ENCODE peak calls at places on chromosomes 5 and 9, in six cellular contexts. Z, N, I, O, E and P are unnamed samples.

GRCh38 chr9:98929096-98929495 is 14.6 kb upstream of the COL15A1 start:
- DNase-seq in Z (no peak), N (no peak), O (no peak), E (no peak), I (no peak), P (no peak)

GRCh38 chr9:126293522-126293889 is 33.1 kb upstream of the MVB12B start:
- DNase-seq in E (no peak), N (no peak), O (no peak), Z (no peak), I (no peak), P (no peak)

GRCh38 chr5:9174446-9174845 is 371.4 kb downstream of the SEMA5A start:
- DNase-seq in I (no peak), Z (no peak), O (no peak), E (no peak), N (no peak), P (no peak)

GRCh38 chr5:88602584-88602983 is 280.4 kb downstream of the MEF2C start:
- DNase-seq in O (no peak), N (no peak), Z (no peak), I (no peak), E (no peak), P (no peak)

GRCh38 chr9:96317335-96317980 is 15.5 kb upstream of the HSD17B3 start:
- DNase-seq in Z (peak), N (no peak), I (no peak), E (peak), O (peak), P (no peak)

GRCh38 chr9:34087370-34087769 is 38.7 kb upstream of the UBAP2 start:
- DNase-seq in O (no peak), E (no peak), I (no peak), Z (no peak), N (no peak), P (no peak)

GRCh38 chr5:178327446-178327845 is 94.8 kb upstream of the PHYKPL start:
- DNase-seq in N (no peak), I (no peak), O (no peak), E (no peak), Z (no peak), P (no peak)

GRCh38 chr9:84966876-84967830 is 297.6 kb downstream of the NTRK2 start:
- DNase-seq in E (no peak), O (no peak), I (no peak), Z (no peak), N (no peak), P (no peak)

GRCh38 chr5:150568663-150569062 is 60.7 kb downstream of the NDST1 start:
- DNase-seq in N (no peak), I (no peak), Z (no peak), E (no peak), O (peak), P (no peak)

GRCh38 chr9:136944519-136945332 is at the start of the genes C8G and FBXW5:
- DNase-seq in O (peak), N (peak), I (peak), E (peak), Z (peak), P (peak)
- TF ChIP-seq POLR2A in O (peak), N (peak), I (no peak), E (no peak), Z (peak), P (peak)

GRCh38 chr5:123813251-123813650 is 301.3 kb downstream of the CSNK1G3 start:
- DNase-seq in O (no peak), Z (no peak), N (no peak), E (no peak), I (no peak), P (no peak)
- TF ChIP-seq POLR2A in O (no peak), Z (no peak), N (no peak), E (no peak), I (no peak), P (no peak)

GRCh38 chr9:35812025-35812602 is at the start of gene SPAG8:
- DNase-seq in Z (peak), E (peak), O (peak), N (peak), I (peak), P (peak)
- TF ChIP-seq POLR2A in Z (peak), E (no peak), O (peak), N (peak), I (no peak), P (no peak)

GRCh38 chr5:107542428-107542827 is 128.3 kb downstream of the EFNA5 start:
- DNase-seq in Z (peak), N (peak), O (peak), E (peak), I (peak), P (no peak)
- TF ChIP-seq POLR2A in Z (no peak), N (no peak), O (no peak), E (no peak), I (no peak), P (no peak)

GRCh38 chr9:130578865-130579737 is at the start of gene FUBP3:
- DNase-seq in O (peak), N (peak), I (peak), Z (peak), E (peak), P (peak)
- TF ChIP-seq POLR2A in O (peak), N (peak), I (peak), Z (peak), E (no peak), P (peak)

GRCh38 chr9:35736201-35736633 is 3.8 kb downstream of the CREB3 start:
- DNase-seq in N (peak), E (peak), I (peak), O (no peak), Z (peak), P (peak)
- TF ChIP-seq POLR2A in N (no peak), E (no peak), I (no peak), O (no peak), Z (no peak), P (no peak)

GRCh38 chr5:929596-929995 is 36.9 kb downstream of the TRIP13 start:
- DNase-seq in I (no peak), E (no peak), N (no peak), Z (no peak), O (no peak), P (no peak)

GRCh38 chr5:923473-923873 is 30.8 kb downstream of the TRIP13 start:
- DNase-seq in I (peak), E (peak), O (peak), N (peak), Z (peak), P (peak)

GRCh38 chr5:922745-923472 is 30.2 kb downstream of the TRIP13 start:
- DNase-seq in E (no peak), N (no peak), O (no peak), I (no peak), Z (no peak), P (no peak)

GRCh38 chr5:927172-928015 is 34.7 kb downstream of the TRIP13 start:
- DNase-seq in N (no peak), E (no peak), O (no peak), I (no peak), Z (no peak), P (no peak)

GRCh38 chr5:926416-927171 is 33.9 kb downstream of the TRIP13 start:
- DNase-seq in I (no peak), N (no peak), E (no peak), O (no peak), Z (no peak), P (peak)
- TF ChIP-seq POLR2A in I (no peak), N (no peak), E (no peak), O (no peak), Z (no peak), P (no peak)

GRCh38 chr5:126398791-126399190 is 24.4 kb upstream of the GRAMD2B start:
- DNase-seq in E (no peak), N (no peak), I (no peak), O (no peak), Z (no peak), P (no peak)
- TF ChIP-seq POLR2A in E (no peak), N (no peak), I (no peak), O (no peak), Z (no peak), P (no peak)

DNA sequence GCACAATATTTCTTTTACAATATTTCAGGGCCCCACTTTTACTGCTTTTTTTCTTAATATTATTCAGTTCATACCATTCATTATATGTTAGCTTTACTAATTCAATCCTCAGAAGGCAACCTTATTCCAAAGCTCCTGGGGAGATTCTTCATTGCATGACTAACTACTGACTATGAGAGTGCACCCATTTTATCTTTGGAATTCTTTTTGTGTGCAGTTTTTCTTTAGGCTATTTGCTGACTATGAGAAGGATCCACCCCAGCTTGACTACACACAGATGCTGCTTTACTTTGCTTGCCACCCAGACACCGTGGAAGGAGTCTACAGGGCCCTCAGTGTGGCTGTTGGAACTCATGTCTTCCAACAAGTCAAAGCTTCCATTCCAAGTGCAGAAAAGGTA is 56.9 kb upstream of the IL7R start:
- DNase-seq in Z (no peak), E (no peak), N (no peak), I (no peak), O (no peak), P (no peak)
- TF ChIP-seq POLR2A in Z (no peak), E (no peak), N (no peak), I (no peak), O (no peak), P (no peak)

GRCh38 chr5:134374234-134374633 is 2.9 kb downstream of the UBE2B start:
- DNase-seq in O (no peak), E (no peak), Z (no peak), I (no peak), N (no peak), P (no peak)

GRCh38 chr5:134370306-134370870 is 981 bp upstream of the UBE2B start:
- DNase-seq in O (no peak), I (no peak), E (no peak), Z (no peak), N (no peak), P (no peak)

GRCh38 chr5:134370871-134371833 is at the start of gene UBE2B:
- DNase-seq in N (peak), O (peak), I (peak), E (peak), Z (peak), P (peak)

DNA sequence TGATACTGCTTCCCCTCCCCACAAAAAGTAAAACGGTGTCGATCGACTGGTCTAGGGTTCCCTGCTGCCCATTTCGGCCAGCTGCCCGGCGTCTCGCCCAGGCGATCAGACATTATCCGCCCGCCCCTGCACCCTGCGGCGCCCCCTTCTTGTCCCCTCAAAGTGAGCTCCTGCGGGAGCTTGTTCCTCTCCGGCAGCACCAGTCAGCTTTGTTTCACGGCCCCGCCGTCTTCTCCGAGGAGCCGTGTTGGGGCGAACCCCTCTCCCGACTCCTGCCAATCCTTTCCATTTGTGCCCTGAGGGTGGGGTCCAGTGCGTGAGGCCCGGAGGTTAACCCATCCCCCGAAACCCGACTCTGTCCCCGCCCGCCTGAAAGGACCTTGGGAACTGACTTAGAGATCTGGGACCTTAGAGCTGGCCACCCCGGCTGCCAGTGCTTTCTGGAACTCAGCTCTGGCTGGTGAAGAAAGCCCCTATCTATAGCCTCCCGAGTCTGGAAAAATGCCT is 518 bp downstream of the UBE2B start:
- DNase-seq in N (peak), Z (peak), I (peak), O (peak), E (peak), P (peak)
- TF ChIP-seq POLR2A in N (peak), Z (no peak), I (no peak), O (no peak), E (no peak), P (no peak)